ENCODE peak calls at places on chromosomes 11 and 22, in eight cellular contexts. One of them, this sample, is unnamed.
A peak's percentile ranks its signal among the peaks of the same experiment; 100 is the strongest.

GRCh38 chr22:42617155-42617983 is 2.7 kb upstream of the POLDIP3 start:
- DNase-seq in A549: no peak
- DNase-seq in H1: no peak
- DNase-seq in stomach: no peak
- DNase-seq in K562: no peak
- DNase-seq in tibial nerve: no peak
- DNase-seq in sigmoid colon: no peak
- DNase-seq in suprapubic skin: peak; percentile 76
- DNase-seq in this sample: no peak

GRCh38 chr11:75721852-75722668 is 4.4 kb downstream of the MOGAT2 start:
- DNase-seq in A549: no peak
- DNase-seq in H1: no peak
- DNase-seq in stomach: no peak
- DNase-seq in K562: no peak
- DNase-seq in tibial nerve: no peak
- DNase-seq in sigmoid colon: no peak
- DNase-seq in suprapubic skin: no peak
- DNase-seq in this sample: no peak

GRCh38 chr11:72111803-72112540 is 523 bp downstream of the ANAPC15 start:
- DNase-seq in A549: peak; percentile 99
- DNase-seq in H1: no peak
- DNase-seq in stomach: peak; percentile 94
- DNase-seq in K562: peak; percentile 90
- DNase-seq in tibial nerve: peak; percentile 88
- DNase-seq in sigmoid colon: peak; percentile 99
- DNase-seq in suprapubic skin: peak; percentile 97
- DNase-seq in this sample: peak; percentile 87

GRCh38 chr11:119483881-119484371 is 61.0 kb upstream of the THY1 start:
- DNase-seq in A549: no peak
- DNase-seq in H1: no peak
- DNase-seq in stomach: no peak
- DNase-seq in K562: no peak
- DNase-seq in tibial nerve: no peak
- DNase-seq in sigmoid colon: peak; percentile 41
- DNase-seq in suprapubic skin: peak; percentile 24
- DNase-seq in this sample: no peak

GRCh38 chr11:95268386-95268785 is 37.4 kb upstream of the SESN3 start:
- DNase-seq in A549: no peak
- DNase-seq in H1: no peak
- DNase-seq in stomach: no peak
- DNase-seq in K562: no peak
- DNase-seq in tibial nerve: no peak
- DNase-seq in sigmoid colon: no peak
- DNase-seq in suprapubic skin: no peak
- DNase-seq in this sample: no peak

GRCh38 chr11:26842883-26843282 is 121.0 kb upstream of the SLC5A12 start:
- DNase-seq in A549: no peak
- DNase-seq in H1: no peak
- DNase-seq in stomach: no peak
- DNase-seq in K562: no peak
- DNase-seq in tibial nerve: no peak
- DNase-seq in sigmoid colon: no peak
- DNase-seq in suprapubic skin: no peak
- DNase-seq in this sample: no peak

GRCh38 chr22:22721681-22722309 is 77.4 kb downstream of the GGTLC2 start:
- DNase-seq in A549: no peak
- DNase-seq in H1: no peak
- DNase-seq in stomach: no peak
- DNase-seq in K562: peak; percentile 57
- DNase-seq in tibial nerve: no peak
- DNase-seq in sigmoid colon: no peak
- DNase-seq in suprapubic skin: no peak
- DNase-seq in this sample: peak; percentile 67

GRCh38 chr22:19674929-19675253 is 39.4 kb upstream of the SEPTIN5 start:
- DNase-seq in A549: no peak
- DNase-seq in H1: no peak
- DNase-seq in stomach: no peak
- DNase-seq in K562: peak; percentile 42
- DNase-seq in tibial nerve: no peak
- DNase-seq in sigmoid colon: no peak
- DNase-seq in suprapubic skin: no peak
- DNase-seq in this sample: no peak

GRCh38 chr22:29245626-29246385 is 22.0 kb downstream of the RHBDD3 start:
- DNase-seq in A549: peak; percentile 55
- DNase-seq in H1: peak; percentile 89
- DNase-seq in stomach: peak; percentile 81
- DNase-seq in K562: peak; percentile 63
- DNase-seq in tibial nerve: peak; percentile 58
- DNase-seq in sigmoid colon: peak; percentile 88
- DNase-seq in suprapubic skin: no peak
- DNase-seq in this sample: peak; percentile 80

GRCh38 chr11:63738720-63739360 is 29.7 kb downstream of the ZFTA start:
- DNase-seq in A549: peak; percentile 83
- DNase-seq in H1: peak; percentile 84
- DNase-seq in stomach: peak; percentile 82
- DNase-seq in K562: peak; percentile 49
- DNase-seq in tibial nerve: peak; percentile 87
- DNase-seq in sigmoid colon: peak; percentile 81
- DNase-seq in suprapubic skin: peak; percentile 81
- DNase-seq in this sample: peak; percentile 82

GRCh38 chr11:1927151-1928037 is 7.9 kb downstream of the TNNT3 start:
- DNase-seq in A549: no peak
- DNase-seq in H1: no peak
- DNase-seq in stomach: no peak
- DNase-seq in K562: no peak
- DNase-seq in tibial nerve: no peak
- DNase-seq in sigmoid colon: no peak
- DNase-seq in suprapubic skin: peak; percentile 62
- DNase-seq in this sample: no peak

GRCh38 chr11:70633610-70634009 is 235.3 kb downstream of the CTTN start:
- DNase-seq in A549: no peak
- DNase-seq in H1: no peak
- DNase-seq in stomach: no peak
- DNase-seq in K562: no peak
- DNase-seq in tibial nerve: no peak
- DNase-seq in sigmoid colon: no peak
- DNase-seq in suprapubic skin: no peak
- DNase-seq in this sample: no peak

GRCh38 chr22:26409705-26410376 is 19.2 kb upstream of the ASPHD2 start:
- DNase-seq in A549: no peak
- DNase-seq in H1: no peak
- DNase-seq in stomach: no peak
- DNase-seq in K562: no peak
- DNase-seq in tibial nerve: no peak
- DNase-seq in sigmoid colon: no peak
- DNase-seq in suprapubic skin: no peak
- DNase-seq in this sample: no peak

GRCh38 chr11:13003726-13004493 is 5.2 kb upstream of the RASSF10 start:
- DNase-seq in A549: no peak
- DNase-seq in H1: no peak
- DNase-seq in stomach: no peak
- DNase-seq in K562: no peak
- DNase-seq in tibial nerve: no peak
- DNase-seq in sigmoid colon: no peak
- DNase-seq in suprapubic skin: no peak
- DNase-seq in this sample: no peak

GRCh38 chr22:44309137-44309536 is 3.6 kb downstream of the SHISAL1 start:
- DNase-seq in A549: peak; percentile 53
- DNase-seq in H1: no peak
- DNase-seq in stomach: no peak
- DNase-seq in K562: no peak
- DNase-seq in tibial nerve: no peak
- DNase-seq in sigmoid colon: peak; percentile 84
- DNase-seq in suprapubic skin: peak; percentile 86
- DNase-seq in this sample: no peak

GRCh38 chr11:1241706-1242105 is 18.8 kb downstream of the MUC5B start:
- DNase-seq in A549: no peak
- DNase-seq in H1: no peak
- DNase-seq in stomach: no peak
- DNase-seq in K562: no peak
- DNase-seq in tibial nerve: no peak
- DNase-seq in sigmoid colon: no peak
- DNase-seq in suprapubic skin: no peak
- DNase-seq in this sample: no peak

GRCh38 chr11:120004723-120005122 is 133.2 kb downstream of the TRIM29 start:
- DNase-seq in A549: no peak
- DNase-seq in H1: no peak
- DNase-seq in stomach: no peak
- DNase-seq in K562: no peak
- DNase-seq in tibial nerve: no peak
- DNase-seq in sigmoid colon: no peak
- DNase-seq in suprapubic skin: no peak
- DNase-seq in this sample: no peak

GRCh38 chr22:19176175-19176630 is 2.3 kb downstream of the SLC25A1 start:
- DNase-seq in A549: no peak
- DNase-seq in H1: peak; percentile 66
- DNase-seq in stomach: no peak
- DNase-seq in K562: no peak
- DNase-seq in tibial nerve: no peak
- DNase-seq in sigmoid colon: no peak
- DNase-seq in suprapubic skin: no peak
- DNase-seq in this sample: no peak

GRCh38 chr11:88340366-88340930 is 2.9 kb upstream of the CTSC start:
- DNase-seq in A549: no peak
- DNase-seq in H1: no peak
- DNase-seq in stomach: no peak
- DNase-seq in K562: no peak
- DNase-seq in tibial nerve: no peak
- DNase-seq in sigmoid colon: no peak
- DNase-seq in suprapubic skin: no peak
- DNase-seq in this sample: no peak

GRCh38 chr11:114447444-114447843 is 8.2 kb downstream of the REXO2 start:
- DNase-seq in A549: no peak
- DNase-seq in H1: no peak
- DNase-seq in stomach: no peak
- DNase-seq in K562: no peak
- DNase-seq in tibial nerve: no peak
- DNase-seq in sigmoid colon: no peak
- DNase-seq in suprapubic skin: no peak
- DNase-seq in this sample: no peak

GRCh38 chr11:44005956-44006355 is 41.8 kb upstream of the ACCSL start:
- DNase-seq in A549: no peak
- DNase-seq in H1: peak; percentile 29
- DNase-seq in stomach: peak; percentile 11
- DNase-seq in K562: no peak
- DNase-seq in tibial nerve: no peak
- DNase-seq in sigmoid colon: peak; percentile 51
- DNase-seq in suprapubic skin: no peak
- DNase-seq in this sample: peak; percentile 12

GRCh38 chr11:19995131-19995530 is 165.1 kb downstream of the DBX1 start:
- DNase-seq in A549: peak; percentile 91
- DNase-seq in H1: no peak
- DNase-seq in stomach: no peak
- DNase-seq in K562: peak; percentile 55
- DNase-seq in tibial nerve: no peak
- DNase-seq in sigmoid colon: no peak
- DNase-seq in suprapubic skin: no peak
- DNase-seq in this sample: no peak

GRCh38 chr11:112605093-112605666 is 344.5 kb upstream of the PLET1 start:
- DNase-seq in A549: no peak
- DNase-seq in H1: no peak
- DNase-seq in stomach: no peak
- DNase-seq in K562: no peak
- DNase-seq in tibial nerve: no peak
- DNase-seq in sigmoid colon: no peak
- DNase-seq in suprapubic skin: no peak
- DNase-seq in this sample: no peak

GRCh38 chr11:45530776-45531175 is 134.6 kb downstream of the CHST1 start:
- DNase-seq in A549: no peak
- DNase-seq in H1: no peak
- DNase-seq in stomach: no peak
- DNase-seq in K562: no peak
- DNase-seq in tibial nerve: no peak
- DNase-seq in sigmoid colon: no peak
- DNase-seq in suprapubic skin: no peak
- DNase-seq in this sample: no peak
- TF ChIP-seq EP300 in A549: no peak
- TF ChIP-seq EP300 in H1: no peak
- TF ChIP-seq EP300 in stomach: no peak
- TF ChIP-seq EP300 in K562: no peak
- TF ChIP-seq EP300 in tibial nerve: no peak
- TF ChIP-seq EP300 in sigmoid colon: no peak
- TF ChIP-seq EP300 in suprapubic skin: no peak
- TF ChIP-seq EP300 in this sample: no peak

GRCh38 chr11:65891180-65892136 is 985 bp downstream of the CCDC85B start:
- DNase-seq in A549: peak; percentile 52
- DNase-seq in H1: peak; percentile 72
- DNase-seq in stomach: no peak
- DNase-seq in K562: peak; percentile 73
- DNase-seq in tibial nerve: no peak
- DNase-seq in sigmoid colon: peak; percentile 81
- DNase-seq in suprapubic skin: no peak
- DNase-seq in this sample: peak; percentile 55
- TF ChIP-seq POLR2A in A549: peak; percentile 7
- TF ChIP-seq POLR2A in H1: no peak
- TF ChIP-seq POLR2A in stomach: no peak
- TF ChIP-seq POLR2A in K562: peak; percentile 76
- TF ChIP-seq POLR2A in tibial nerve: no peak
- TF ChIP-seq POLR2A in sigmoid colon: no peak
- TF ChIP-seq POLR2A in suprapubic skin: no peak
- TF ChIP-seq POLR2A in this sample: no peak

GRCh38 chr11:128269466-128269865 is 317.9 kb downstream of the ETS1 start:
- DNase-seq in A549: no peak
- DNase-seq in H1: no peak
- DNase-seq in stomach: no peak
- DNase-seq in K562: no peak
- DNase-seq in tibial nerve: no peak
- DNase-seq in sigmoid colon: no peak
- DNase-seq in suprapubic skin: no peak
- DNase-seq in this sample: no peak
- H3K4me1 ChIP-seq in A549: no peaks in the 10 kb centered on the region
- H3K4me1 ChIP-seq in H1: no peaks in the 10 kb centered on the region
- H3K4me1 ChIP-seq in stomach: no peaks in the 10 kb centered on the region
- H3K4me1 ChIP-seq in K562: no peaks in the 10 kb centered on the region
- H3K4me1 ChIP-seq in tibial nerve: no peaks in the 10 kb centered on the region
- H3K4me1 ChIP-seq in sigmoid colon: no peaks in the 10 kb centered on the region
- H3K4me1 ChIP-seq in suprapubic skin: peaks cover 3% of the 10 kb centered on the region
- H3K4me1 ChIP-seq in this sample: no peaks in the 10 kb centered on the region

GRCh38 chr22:40244586-40244985 is 66.9 kb downstream of the TNRC6B start:
- DNase-seq in A549: no peak
- DNase-seq in H1: no peak
- DNase-seq in stomach: no peak
- DNase-seq in K562: no peak
- DNase-seq in tibial nerve: no peak
- DNase-seq in sigmoid colon: no peak
- DNase-seq in suprapubic skin: no peak
- DNase-seq in this sample: no peak

GRCh38 chr22:40240160-40240559 is 62.4 kb downstream of the TNRC6B start:
- DNase-seq in A549: no peak
- DNase-seq in H1: no peak
- DNase-seq in stomach: no peak
- DNase-seq in K562: peak; percentile 58
- DNase-seq in tibial nerve: no peak
- DNase-seq in sigmoid colon: no peak
- DNase-seq in suprapubic skin: no peak
- DNase-seq in this sample: no peak

GRCh38 chr22:40240671-40241070 is 62.9 kb downstream of the TNRC6B start:
- DNase-seq in A549: no peak
- DNase-seq in H1: no peak
- DNase-seq in stomach: no peak
- DNase-seq in K562: no peak
- DNase-seq in tibial nerve: no peak
- DNase-seq in sigmoid colon: no peak
- DNase-seq in suprapubic skin: no peak
- DNase-seq in this sample: no peak

GRCh38 chr22:40241200-40241763 is 63.6 kb downstream of the TNRC6B start:
- DNase-seq in A549: no peak
- DNase-seq in H1: no peak
- DNase-seq in stomach: no peak
- DNase-seq in K562: no peak
- DNase-seq in tibial nerve: no peak
- DNase-seq in sigmoid colon: no peak
- DNase-seq in suprapubic skin: no peak
- DNase-seq in this sample: no peak

GRCh38 chr22:40243891-40244290 is 66.2 kb downstream of the TNRC6B start:
- DNase-seq in A549: no peak
- DNase-seq in H1: no peak
- DNase-seq in stomach: no peak
- DNase-seq in K562: no peak
- DNase-seq in tibial nerve: no peak
- DNase-seq in sigmoid colon: no peak
- DNase-seq in suprapubic skin: no peak
- DNase-seq in this sample: no peak
- TF ChIP-seq EP300 in A549: no peak
- TF ChIP-seq EP300 in H1: no peak
- TF ChIP-seq EP300 in stomach: no peak
- TF ChIP-seq EP300 in K562: no peak
- TF ChIP-seq EP300 in tibial nerve: no peak
- TF ChIP-seq EP300 in sigmoid colon: no peak
- TF ChIP-seq EP300 in suprapubic skin: no peak
- TF ChIP-seq EP300 in this sample: no peak